ENCODE peak calls at places on chromosomes 5 and 9, in four cellular contexts. I is stomach, Q is GM23338, P is nephron progenitor cell. J is an unnamed sample.
A peak's percentile ranks its signal among the peaks of the same experiment; 100 is the strongest.

GRCh38 chr5:31809037-31809910 is 170.3 kb downstream of the PDZD2 start:
- DNase-seq in P (peak; percentile 67), Q (peak; percentile 86), I (peak; percentile 55), J (peak; percentile 88)

GRCh38 chr9:125338929-125339328 is 77.3 kb downstream of the GAPVD1 start:
- DNase-seq in I (no peak), Q (no peak), P (no peak), J (no peak)

GRCh38 chr5:44862808-44863207 is 54.1 kb downstream of the MRPS30 start:
- DNase-seq in Q (peak; percentile 8), I (no peak), P (no peak), J (no peak)

GRCh38 chr9:98854206-98854756 is 46.8 kb downstream of the GALNT12 start:
- DNase-seq in Q (no peak), I (no peak), P (no peak), J (no peak)

GRCh38 chr5:9766581-9766980 is 136.4 kb upstream of the TAS2R1 start:
- DNase-seq in P (no peak), Q (no peak), I (no peak), J (no peak)

GRCh38 chr5:80481019-80481893 is 6.6 kb upstream of the FAM151B start:
- DNase-seq in P (no peak), Q (peak; percentile 79), I (peak; percentile 51), J (peak; percentile 32)

GRCh38 chr5:180801596-180802324 is 846 bp downstream of the MGAT1 start:
- DNase-seq in Q (no peak), I (peak; percentile 51), P (no peak), J (no peak)

GRCh38 chr5:134902071-134902801 is 2.7 kb upstream of the PCBD2 start:
- DNase-seq in P (no peak), I (no peak), Q (no peak), J (no peak)

GRCh38 chr9:136777359-136777758 is 13.0 kb upstream of the LCN15 start:
- DNase-seq in P (no peak), Q (no peak), I (no peak), J (no peak)

GRCh38 chr9:8734760-8735159 is 935.2 kb upstream of the DMAC1 start:
- DNase-seq in I (no peak), P (no peak), Q (peak; percentile 89), J (no peak)

GRCh38 chr5:89816038-89816437 is 593.5 kb downstream of the CETN3 start:
- DNase-seq in Q (no peak), I (no peak), P (no peak), J (no peak)

GRCh38 chr5:162607879-162608278 is 540.3 kb downstream of the GABRG2 start:
- DNase-seq in I (no peak), P (no peak), Q (peak; percentile 25), J (no peak)

GRCh38 chr9:70480405-70480980 is 66.0 kb upstream of the KLF9 start:
- DNase-seq in P (no peak), Q (no peak), I (peak; percentile 87), J (peak; percentile 87)

GRCh38 chr5:90654235-90654634 is 95.6 kb downstream of the ADGRV1 start:
- DNase-seq in P (no peak), I (no peak), Q (no peak), J (no peak)

GRCh38 chr5:144048254-144048856 is 122.1 kb downstream of the YIPF5 start:
- DNase-seq in I (no peak), P (no peak), Q (no peak), J (no peak)

GRCh38 chr5:68911840-68912690 is 181.7 kb upstream of the SLC30A5 start:
- DNase-seq in P (no peak), Q (no peak), I (no peak), J (no peak)

GRCh38 chr5:52708463-52708862 is 79.3 kb upstream of the ITGA1 start:
- DNase-seq in P (no peak), I (no peak), Q (no peak), J (no peak)

GRCh38 chr9:111645806-111646205 is 14.7 kb downstream of the DNAJC25 start:
- DNase-seq in I (no peak), Q (no peak), P (no peak), J (no peak)

GRCh38 chr5:148561712-148562365 is 92.5 kb downstream of the HTR4 start:
- DNase-seq in I (no peak), P (no peak), Q (no peak), J (no peak)

GRCh38 chr5:92378961-92379611 is 996.0 kb upstream of the ARRDC3 start:
- DNase-seq in I (no peak), P (no peak), Q (peak; percentile 27), J (no peak)

GRCh38 chr5:8600843-8601242 is 731.9 kb downstream of the MTRR start:
- DNase-seq in P (no peak), Q (no peak), I (no peak), J (no peak)

GRCh38 chr5:72443883-72444282 is 63.3 kb downstream of the ZNF366 start:
- DNase-seq in Q (no peak), I (no peak), P (no peak), J (no peak)

GRCh38 chr9:70639853-70640814 is 225.7 kb upstream of the KLF9 start:
- DNase-seq in Q (peak; percentile 86), I (no peak), P (no peak), J (no peak)

GRCh38 chr5:11483630-11484029 is 420.6 kb downstream of the CTNND2 start:
- DNase-seq in Q (no peak), P (no peak), I (no peak), J (no peak)

GRCh38 chr9:129697111-129697955 is 31.9 kb downstream of the PRRX2 start:
- DNase-seq in I (no peak), P (peak; percentile 72), Q (peak; percentile 75), J (peak; percentile 41)

GRCh38 chr9:85723220-85723619 is 18.5 kb downstream of the AGTPBP1 start:
- DNase-seq in P (no peak), Q (peak; percentile 86), I (no peak), J (peak; percentile 17)